ENCODE peak calls at places on chromosomes 1 and 21, in four cellular contexts. V is amygdala, N is WTC11, Q is HAP-1. C is an unnamed sample.

GRCh38 chr1:220786057-220786336 is 716 bp upstream of the MTARC1 start:
- DNase-seq in N (no peak), Q (no peak), V (no peak), C (no peak)

GRCh38 chr21:35609263-35609662 is 451.1 kb downstream of the SETD4 start:
- DNase-seq in Q (no peak), N (no peak), V (no peak), C (no peak)

GRCh38 chr1:245156736-245157505 is 2.1 kb downstream of the KIF26B start:
- DNase-seq in N (peak; percentile 46), Q (no peak), V (no peak), C (no peak)

GRCh38 chr1:226526801-226527595 is 21.6 kb upstream of the STUM start:
- DNase-seq in V (no peak), Q (peak; percentile 38), N (peak; percentile 71), C (no peak)

GRCh38 chr1:33257759-33258712 is 1.7 kb downstream of the ZNF362 start:
- DNase-seq in Q (no peak), V (no peak), N (no peak), C (no peak)

GRCh38 chr1:170714163-170714562 is 50.2 kb downstream of the PRRX1 start:
- DNase-seq in Q (peak; percentile 30), N (no peak), V (no peak), C (no peak)

GRCh38 chr1:57204091-57204490 is 219.8 kb downstream of the DAB1 start:
- DNase-seq in Q (no peak), V (no peak), N (no peak), C (no peak)

GRCh38 chr1:47818682-47819502 is 178.3 kb downstream of the TRABD2B start:
- DNase-seq in V (no peak), N (no peak), Q (no peak), C (no peak)

GRCh38 chr1:78619446-78619802 is 824 bp upstream of the IFI44L start:
- DNase-seq in V (no peak), Q (no peak), N (no peak), C (no peak)

GRCh38 chr1:38022810-38023209 is 10.3 kb downstream of the UTP11 start:
- DNase-seq in N (no peak), V (no peak), Q (no peak), C (no peak)

GRCh38 chr1:147849097-147849873 is 53.3 kb upstream of the GJA8 start:
- DNase-seq in N (no peak), Q (no peak), V (no peak), C (no peak)

GRCh38 chr21:17929514-17929913 is 110.4 kb upstream of the C21orf91 start:
- DNase-seq in N (no peak), V (no peak), Q (no peak), C (no peak)

GRCh38 chr1:87642581-87643129 is 314.0 kb downstream of the LMO4 start:
- DNase-seq in Q (no peak), N (no peak), V (no peak), C (no peak)

GRCh38 chr1:59163268-59164092 is 133.4 kb upstream of the FGGY start:
- DNase-seq in V (no peak), Q (no peak), N (no peak), C (no peak)

GRCh38 chr21:45499201-45499750 is 43.0 kb downstream of the SLC19A1 start:
- DNase-seq in N (no peak), V (no peak), Q (no peak), C (no peak)

GRCh38 chr1:2159124-2159523 is 35.4 kb downstream of the FAAP20 start:
- DNase-seq in N (no peak), Q (no peak), V (no peak), C (no peak)

GRCh38 chr1:212021563-212021962 is 13.8 kb downstream of the INTS7 start:
- DNase-seq in Q (no peak), V (no peak), N (no peak), C (no peak)

GRCh38 chr21:42939581-42940413 is 14.4 kb upstream of the ERVH48-1 start:
- DNase-seq in Q (no peak), N (peak; percentile 4), V (peak; percentile 71), C (no peak)

GRCh38 chr21:35226960-35227741 is 178.0 kb upstream of the RUNX1 start:
- DNase-seq in V (no peak), Q (no peak), N (no peak), C (no peak)

GRCh38 chr21:19501115-19501514 is 1097.5 kb upstream of the TMPRSS15 start:
- DNase-seq in N (no peak), V (no peak), Q (no peak), C (no peak)

GRCh38 chr1:60274422-60275419 is 201.2 kb upstream of the C1orf87 start:
- DNase-seq in N (no peak), V (no peak), Q (no peak), C (no peak)

GRCh38 chr1:214708321-214708960 is 105.4 kb downstream of the CENPF start:
- DNase-seq in Q (no peak), V (no peak), N (no peak), C (no peak)

GRCh38 chr1:222617367-222617951 is 438 bp upstream of the MIA3 start:
- DNase-seq in Q (peak; percentile 89), N (peak; percentile 96), V (peak; percentile 87), C (peak; percentile 94)

GRCh38 chr1:209630383-209631219 is 21.6 kb downstream of the LAMB3 start:
- DNase-seq in V (no peak), N (peak; percentile 34), Q (no peak), C (no peak)

GRCh38 chr1:201999625-202000238 is 10.7 kb upstream of the ELF3 start:
- DNase-seq in Q (peak; percentile 49), V (peak; percentile 16), N (peak; percentile 42), C (peak; percentile 39)

GRCh38 chr1:224458296-224458695 is 23.7 kb upstream of the WDR26 start:
- DNase-seq in V (no peak), Q (no peak), N (no peak), C (no peak)

GRCh38 chr1:115063238-115063901 is 25.9 kb downstream of the TSPAN2 start:
- DNase-seq in Q (no peak), V (no peak), N (no peak), C (no peak)

GRCh38 chr21:17139696-17140095 is 373.1 kb upstream of the CXADR start:
- DNase-seq in Q (no peak), V (no peak), N (no peak), C (no peak)

GRCh38 chr1:160291248-160292220 is 6.6 kb upstream of the PEX19 start:
- DNase-seq in N (peak; percentile 61), Q (peak; percentile 62), V (peak; percentile 63), C (peak; percentile 36)

GRCh38 chr1:108624069-108624468 is 36.8 kb downstream of the HENMT1 start:
- DNase-seq in V (no peak), N (no peak), Q (peak; percentile 15), C (no peak)